ENCODE peak calls at places on chromosomes 6 and 20, in eight cellular contexts. C, A, R, P, I, J, T and F are unnamed samples.

GRCh38 chr20:1302578-1303541 is 26.1 kb downstream of the SDCBP2 start:
- DNase-seq in P (no peak), R (no peak), T (peak), C (no peak), I (no peak), A (no peak), J (no peak), F (no peak)

GRCh38 chr6:13615802-13616140 is 636 bp downstream of the NOL7 start:
- DNase-seq in T (no peak), P (peak), J (no peak), I (peak), C (peak), R (no peak), A (no peak), F (no peak)

GRCh38 chr6:45681860-45682488 is 304.2 kb upstream of the SUPT3H start:
- DNase-seq in I (no peak), C (peak), P (peak), T (peak), J (no peak), R (no peak), A (peak), F (no peak)

GRCh38 chr6:159842035-159842434 is 42.0 kb downstream of the PNLDC1 start:
- DNase-seq in P (no peak), J (no peak), T (no peak), I (no peak), C (no peak), R (peak), A (peak), F (no peak)

GRCh38 chr20:38859070-38859690 is 53.7 kb downstream of the PPP1R16B start:
- DNase-seq in J (no peak), I (no peak), C (peak), P (peak), A (no peak), R (no peak), T (no peak), F (no peak)

GRCh38 chr20:8018928-8019177 is 708 bp downstream of the TMX4 start:
- DNase-seq in I (no peak), J (peak), T (no peak), R (no peak), P (no peak), A (no peak), C (no peak), F (no peak)

GRCh38 chr6:144411506-144412165 is 126.5 kb downstream of the UTRN start:
- DNase-seq in C (no peak), I (no peak), R (no peak), T (no peak), A (no peak), J (no peak), P (no peak), F (no peak)

GRCh38 chr6:149446791-149447376 is 37.9 kb downstream of the ZC3H12D start:
- DNase-seq in R (no peak), A (no peak), I (no peak), T (no peak), J (no peak), C (no peak), P (no peak), F (no peak)

GRCh38 chr6:89204096-89204495 is 13.1 kb downstream of the GABRR1 start:
- DNase-seq in A (no peak), T (no peak), I (no peak), R (no peak), P (no peak), C (no peak), J (no peak), F (no peak)

GRCh38 chr20:42485566-42485965 is 704.1 kb downstream of the PTPRT start:
- DNase-seq in C (no peak), I (no peak), A (no peak), R (no peak), T (no peak), J (no peak), P (no peak), F (no peak)

GRCh38 chr6:130993292-130993765 is 69.7 kb downstream of the EPB41L2 start:
- DNase-seq in I (no peak), P (no peak), A (no peak), R (no peak), T (no peak), J (no peak), C (no peak), F (no peak)

GRCh38 chr6:64861039-64861651 is 845.9 kb downstream of the EYS start:
- DNase-seq in A (no peak), J (no peak), T (no peak), C (no peak), P (no peak), I (no peak), R (no peak), F (no peak)

GRCh38 chr6:9540534-9541126 is 874.2 kb downstream of the TFAP2A start:
- DNase-seq in J (no peak), A (peak), I (no peak), R (peak), T (peak), C (no peak), P (no peak), F (no peak)

GRCh38 chr6:32112436-32112980 is 3.4 kb upstream of the TNXB start:
- DNase-seq in R (no peak), A (no peak), T (no peak), P (no peak), C (no peak), J (no peak), I (no peak), F (no peak)

GRCh38 chr6:20467437-20467836 is 65.8 kb downstream of the E2F3 start:
- DNase-seq in J (no peak), I (no peak), A (no peak), R (no peak), T (no peak), C (no peak), P (no peak), F (no peak)

GRCh38 chr20:4973330-4974097 is 27.8 kb downstream of the SLC23A2 start:
- DNase-seq in I (peak), J (peak), C (peak), A (peak), P (no peak), R (peak), T (no peak), F (no peak)

GRCh38 chr6:166588691-166589333 is 2.3 kb upstream of the RAMACL start:
- DNase-seq in T (no peak), P (no peak), R (no peak), C (peak), J (no peak), A (peak), I (no peak), F (no peak)

DNA sequence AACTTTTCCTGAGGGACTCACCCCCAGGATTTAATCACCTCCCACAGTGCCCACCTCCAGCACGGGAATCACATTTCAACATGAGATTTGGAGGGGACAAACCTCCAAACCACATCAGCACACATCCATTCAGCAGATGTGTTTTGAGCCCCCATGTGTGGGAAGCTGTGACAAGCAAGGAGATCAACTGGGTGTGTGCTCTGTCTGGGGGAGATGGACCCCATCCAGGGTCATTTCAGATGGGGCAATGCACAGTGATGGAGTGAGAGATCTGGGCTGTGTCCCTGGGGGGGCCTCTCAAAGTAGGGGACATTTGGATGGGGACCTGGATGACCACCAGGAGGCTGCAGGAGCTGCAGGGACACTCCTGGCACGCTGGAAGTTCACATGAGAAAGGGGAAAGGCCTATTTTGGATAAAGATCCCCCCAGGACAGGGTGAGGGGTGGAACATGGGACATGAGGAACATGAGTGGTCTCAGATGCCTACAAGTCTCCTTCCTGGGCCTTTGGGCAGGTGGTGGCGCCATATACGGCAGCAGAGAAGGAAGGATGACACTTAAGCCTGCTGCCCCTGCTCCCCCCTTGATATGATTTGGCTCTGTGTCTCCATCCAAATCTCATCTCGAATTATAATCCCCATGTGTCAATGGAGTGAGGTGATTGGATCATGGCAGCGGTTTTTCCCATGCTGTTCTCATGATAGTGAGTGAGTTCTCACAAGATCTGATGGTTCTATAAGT is 49.6 kb downstream of the SLC2A10 start:
- DNase-seq in A (no peak), P (no peak), J (no peak), I (no peak), T (no peak), R (no peak), C (no peak), F (no peak)
- TF ChIP-seq CTCF in A (peak), P (no peak), J (no peak), I (no peak), T (no peak), R (no peak), C (no peak), F (peak)

DNA sequence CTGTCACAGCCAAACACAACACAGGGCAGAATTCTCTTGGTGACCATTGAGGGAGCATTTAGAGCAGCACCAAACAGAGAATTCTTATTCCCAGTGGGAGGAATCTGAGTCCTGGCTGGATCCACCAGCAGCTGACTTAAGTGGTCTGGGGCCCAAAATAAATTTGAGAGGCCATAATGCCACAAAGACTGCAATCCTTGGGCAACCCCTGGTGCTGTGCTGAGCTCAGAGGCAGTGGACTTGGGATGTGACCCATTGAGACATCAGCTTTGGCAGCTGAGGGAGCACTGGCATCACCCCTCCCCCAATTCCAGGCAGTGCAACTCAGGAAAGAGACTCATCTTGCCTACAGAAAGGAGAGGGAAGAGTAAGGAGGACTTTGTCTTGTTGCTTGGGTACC is 48.6 kb upstream of the THBS2 start:
- DNase-seq in R (no peak), P (no peak), I (no peak), C (no peak), T (no peak), A (no peak), J (no peak), F (no peak)
- TF ChIP-seq CTCF in R (no peak), P (no peak), I (no peak), C (no peak), T (no peak), A (no peak), J (no peak), F (no peak)

GRCh38 chr20:62515280-62515679 is 39.5 kb upstream of the GATA5 start:
- DNase-seq in J (no peak), C (no peak), P (no peak), I (no peak), T (no peak), R (no peak), A (no peak), F (no peak)

GRCh38 chr20:62517168-62517567 is 41.4 kb upstream of the GATA5 start:
- DNase-seq in A (no peak), T (no peak), P (no peak), C (no peak), I (no peak), J (no peak), R (no peak), F (no peak)

GRCh38 chr20:62515826-62516225 is 40.0 kb upstream of the GATA5 start:
- DNase-seq in T (no peak), R (no peak), A (no peak), I (no peak), J (no peak), P (no peak), C (no peak), F (no peak)

GRCh38 chr20:62517901-62518610 is 42.3 kb upstream of the GATA5 start:
- DNase-seq in P (no peak), A (no peak), I (no peak), C (no peak), T (no peak), J (no peak), R (no peak), F (no peak)

DNA sequence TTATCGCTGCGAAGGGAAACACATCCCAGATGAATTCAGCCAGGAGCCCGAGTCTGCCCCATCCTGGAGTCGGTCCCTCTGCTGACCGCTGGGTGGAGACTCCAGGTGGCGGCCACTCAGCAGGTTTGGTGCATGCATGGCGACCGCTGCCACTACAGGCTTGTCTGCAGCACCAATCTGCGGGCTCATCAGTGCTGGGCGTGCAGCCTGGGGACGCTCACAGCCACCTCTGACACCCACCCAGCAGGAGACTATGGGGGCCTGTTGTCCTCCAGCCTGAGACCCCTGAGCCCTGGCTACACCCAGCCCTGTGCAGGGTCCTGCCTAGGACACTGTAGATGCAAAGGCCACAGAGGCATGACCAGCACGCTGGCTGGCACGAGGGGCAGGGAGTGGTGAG is 40.5 kb upstream of the GATA5 start:
- DNase-seq in C (no peak), A (peak), T (no peak), J (no peak), R (peak), I (peak), P (no peak), F (no peak)
- TF ChIP-seq CTCF in C (no peak), A (peak), T (no peak), J (peak), R (peak), I (peak), P (no peak), F (peak)

DNA sequence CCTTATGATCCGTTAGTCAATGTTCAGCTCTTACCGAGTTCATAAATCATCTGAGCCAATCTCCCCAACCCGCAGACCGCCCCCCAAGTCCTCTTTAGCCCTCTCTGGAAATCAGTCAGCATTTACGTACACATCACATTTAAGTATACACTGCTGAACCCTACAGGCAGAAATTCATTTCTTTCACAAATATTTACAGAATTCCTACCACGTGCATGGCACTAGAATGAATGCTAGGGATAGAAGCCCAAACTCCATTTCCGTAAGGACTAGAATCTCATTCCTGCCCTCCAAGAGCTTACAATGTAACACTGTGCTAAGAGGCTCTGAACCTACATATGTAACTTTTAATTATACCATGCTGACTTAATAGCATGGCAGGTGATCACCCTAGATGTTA is 1.8 kb downstream of the OSER1 start:
- DNase-seq in J (no peak), T (no peak), A (peak), P (no peak), I (no peak), C (no peak), R (peak), F (no peak)
- TF ChIP-seq CTCF in J (no peak), T (no peak), A (peak), P (no peak), I (no peak), C (no peak), R (peak), F (no peak)

DNA sequence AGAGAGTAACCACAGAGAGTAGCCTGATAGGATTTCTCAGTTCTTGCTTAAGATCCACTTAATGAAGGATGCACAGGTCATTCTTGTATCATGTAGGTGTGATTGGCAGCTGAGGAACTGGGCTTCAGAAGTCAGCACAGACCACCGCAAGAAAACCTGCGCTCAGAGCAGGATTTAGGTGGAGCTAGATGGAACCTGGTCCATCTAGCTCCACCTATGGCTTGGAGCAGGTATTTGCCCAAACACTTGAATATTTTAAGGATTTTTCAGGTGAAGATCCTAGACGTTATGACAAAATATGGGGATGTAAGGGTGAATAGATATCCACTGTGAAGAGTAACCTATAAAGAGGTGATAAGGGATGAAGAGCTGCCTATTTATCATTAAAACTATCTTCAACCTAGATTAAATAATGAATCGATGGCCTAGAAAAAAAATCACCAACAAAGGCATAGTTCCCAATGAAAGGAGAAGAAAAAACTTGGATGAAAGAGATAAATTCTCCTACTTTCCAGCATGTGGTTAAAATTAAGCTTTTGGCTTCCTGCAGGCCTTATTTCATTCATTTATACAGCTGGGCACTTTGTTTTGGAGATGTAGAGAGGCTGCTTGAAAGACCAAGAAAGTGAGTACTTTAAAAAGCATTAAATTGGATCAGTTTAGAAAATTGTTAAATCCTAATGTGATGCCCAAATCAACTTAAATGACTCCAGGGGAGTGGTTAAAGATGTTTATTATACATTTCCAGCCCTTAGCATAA is 778.4 kb upstream of the GJE1 start:
- DNase-seq in R (no peak), C (no peak), P (no peak), T (no peak), I (no peak), J (no peak), A (no peak), F (no peak)
- TF ChIP-seq CTCF in R (no peak), C (no peak), P (no peak), T (peak), I (no peak), J (peak), A (peak), F (no peak)

GRCh38 chr6:168345266-168345665 is 25.7 kb upstream of the DACT2 start:
- DNase-seq in R (no peak), J (no peak), C (no peak), A (no peak), I (no peak), T (no peak), P (no peak), F (no peak)
- TF ChIP-seq CTCF in R (no peak), J (no peak), C (no peak), A (no peak), I (no peak), T (no peak), P (no peak), F (no peak)

GRCh38 chr20:56504373-56505005 is 20.1 kb upstream of the FAM209A start:
- DNase-seq in A (no peak), T (no peak), C (no peak), J (peak), R (no peak), P (no peak), I (no peak), F (no peak)
- TF ChIP-seq CTCF in A (peak), T (peak), C (no peak), J (peak), R (peak), P (peak), I (peak), F (peak)